ENCODE peak calls at places on chromosomes 16 and 17, in six cellular contexts. One of them, this sample, is unnamed.
A peak's percentile ranks its signal among the peaks of the same experiment; 100 is the strongest.

GRCh38 chr16:11129378-11129781 is 126.6 kb downstream of the SOCS1 start:
- DNase-seq in CD8-positive, alpha-beta T cell: no peak
- DNase-seq in Peyer's patch: no peak
- DNase-seq in iPS DF 6.9: no peak
- DNase-seq in pancreas: no peak
- DNase-seq in neuronal stem cell: no peak
- DNase-seq in this sample: no peak

GRCh38 chr17:5780476-5780875 is 196.2 kb upstream of the NLRP1 start:
- DNase-seq in CD8-positive, alpha-beta T cell: no peak
- DNase-seq in iPS DF 6.9: no peak
- DNase-seq in neuronal stem cell: no peak
- DNase-seq in Peyer's patch: no peak
- DNase-seq in pancreas: no peak
- DNase-seq in this sample: no peak

GRCh38 chr17:73311781-73312641 is at the start of gene CDC42EP4:
- DNase-seq in CD8-positive, alpha-beta T cell: peak; percentile 59
- DNase-seq in pancreas: peak; percentile 96
- DNase-seq in iPS DF 6.9: peak; percentile 68
- DNase-seq in neuronal stem cell: peak; percentile 90
- DNase-seq in Peyer's patch: peak; percentile 97
- DNase-seq in this sample: peak; percentile 84

GRCh38 chr16:1645914-1646525 is 32.1 kb upstream of the JPT2 start:
- DNase-seq in CD8-positive, alpha-beta T cell: no peak
- DNase-seq in Peyer's patch: no peak
- DNase-seq in pancreas: no peak
- DNase-seq in neuronal stem cell: no peak
- DNase-seq in iPS DF 6.9: no peak
- DNase-seq in this sample: peak; percentile 12

GRCh38 chr16:70391881-70392481 is 45.3 kb downstream of the DDX19A start:
- DNase-seq in pancreas: no peak
- DNase-seq in neuronal stem cell: no peak
- DNase-seq in CD8-positive, alpha-beta T cell: no peak
- DNase-seq in Peyer's patch: no peak
- DNase-seq in iPS DF 6.9: no peak
- DNase-seq in this sample: no peak

GRCh38 chr16:11250786-11251524 is 5.0 kb downstream of the SOCS1 start:
- DNase-seq in neuronal stem cell: no peak
- DNase-seq in pancreas: no peak
- DNase-seq in CD8-positive, alpha-beta T cell: no peak
- DNase-seq in Peyer's patch: no peak
- DNase-seq in iPS DF 6.9: no peak
- DNase-seq in this sample: no peak

GRCh38 chr16:88580371-88580770 is 10.2 kb downstream of the ZC3H18 start:
- DNase-seq in neuronal stem cell: no peak
- DNase-seq in Peyer's patch: no peak
- DNase-seq in CD8-positive, alpha-beta T cell: no peak
- DNase-seq in iPS DF 6.9: no peak
- DNase-seq in pancreas: no peak
- DNase-seq in this sample: no peak

GRCh38 chr17:9228408-9229159 is 207.3 kb downstream of the NTN1 start:
- DNase-seq in neuronal stem cell: no peak
- DNase-seq in pancreas: no peak
- DNase-seq in CD8-positive, alpha-beta T cell: no peak
- DNase-seq in Peyer's patch: no peak
- DNase-seq in iPS DF 6.9: no peak
- DNase-seq in this sample: no peak

GRCh38 chr16:78768723-78769122 is 669.3 kb downstream of the WWOX start:
- DNase-seq in pancreas: no peak
- DNase-seq in iPS DF 6.9: no peak
- DNase-seq in Peyer's patch: no peak
- DNase-seq in neuronal stem cell: no peak
- DNase-seq in CD8-positive, alpha-beta T cell: no peak
- DNase-seq in this sample: peak; percentile 22

GRCh38 chr17:53844476-53845107 is 21.9 kb downstream of the KIF2B start:
- DNase-seq in CD8-positive, alpha-beta T cell: no peak
- DNase-seq in neuronal stem cell: no peak
- DNase-seq in Peyer's patch: no peak
- DNase-seq in iPS DF 6.9: no peak
- DNase-seq in pancreas: no peak
- DNase-seq in this sample: no peak

GRCh38 chr16:12517310-12517694 is 286.4 kb downstream of the CPPED1 start:
- DNase-seq in Peyer's patch: no peak
- DNase-seq in pancreas: no peak
- DNase-seq in neuronal stem cell: no peak
- DNase-seq in CD8-positive, alpha-beta T cell: no peak
- DNase-seq in iPS DF 6.9: no peak
- DNase-seq in this sample: no peak

GRCh38 chr16:20348365-20349185 is 3.9 kb downstream of the UMOD start:
- DNase-seq in neuronal stem cell: no peak
- DNase-seq in Peyer's patch: no peak
- DNase-seq in CD8-positive, alpha-beta T cell: no peak
- DNase-seq in iPS DF 6.9: no peak
- DNase-seq in pancreas: peak; percentile 59
- DNase-seq in this sample: no peak

GRCh38 chr16:63326736-63327339 is 1290.6 kb upstream of the CDH8 start:
- DNase-seq in iPS DF 6.9: no peak
- DNase-seq in pancreas: no peak
- DNase-seq in Peyer's patch: no peak
- DNase-seq in neuronal stem cell: no peak
- DNase-seq in CD8-positive, alpha-beta T cell: no peak
- DNase-seq in this sample: no peak

GRCh38 chr17:29613371-29613837 is 9.3 kb downstream of the CORO6 start:
- DNase-seq in pancreas: peak; percentile 82
- DNase-seq in CD8-positive, alpha-beta T cell: peak; percentile 84
- DNase-seq in iPS DF 6.9: no peak
- DNase-seq in neuronal stem cell: peak; percentile 90
- DNase-seq in Peyer's patch: peak; percentile 97
- DNase-seq in this sample: peak; percentile 92

GRCh38 chr16:56048425-56049100 is 142.7 kb upstream of the GNAO1 start:
- DNase-seq in CD8-positive, alpha-beta T cell: no peak
- DNase-seq in iPS DF 6.9: no peak
- DNase-seq in Peyer's patch: no peak
- DNase-seq in pancreas: no peak
- DNase-seq in neuronal stem cell: no peak
- DNase-seq in this sample: no peak

GRCh38 chr17:40431231-40431602 is 12.0 kb upstream of the IGFBP4 start:
- DNase-seq in iPS DF 6.9: no peak
- DNase-seq in neuronal stem cell: no peak
- DNase-seq in pancreas: no peak
- DNase-seq in CD8-positive, alpha-beta T cell: no peak
- DNase-seq in Peyer's patch: peak; percentile 19
- DNase-seq in this sample: no peak

GRCh38 chr17:73138541-73139138 is 26.2 kb upstream of the SSTR2 start:
- DNase-seq in iPS DF 6.9: no peak
- DNase-seq in pancreas: no peak
- DNase-seq in CD8-positive, alpha-beta T cell: no peak
- DNase-seq in Peyer's patch: no peak
- DNase-seq in neuronal stem cell: no peak
- DNase-seq in this sample: no peak

GRCh38 chr16:11494029-11494428 is 92.7 kb downstream of the LITAF start:
- DNase-seq in Peyer's patch: no peak
- DNase-seq in neuronal stem cell: no peak
- DNase-seq in pancreas: no peak
- DNase-seq in iPS DF 6.9: no peak
- DNase-seq in CD8-positive, alpha-beta T cell: no peak
- DNase-seq in this sample: no peak

GRCh38 chr16:3480901-3481695 is 14.2 kb downstream of the C16orf90 start:
- DNase-seq in CD8-positive, alpha-beta T cell: no peak
- DNase-seq in pancreas: no peak
- DNase-seq in iPS DF 6.9: no peak
- DNase-seq in Peyer's patch: no peak
- DNase-seq in neuronal stem cell: no peak
- DNase-seq in this sample: no peak

GRCh38 chr17:41308251-41308917 is 725 bp downstream of the KRTAP16-1 start:
- DNase-seq in iPS DF 6.9: no peak
- DNase-seq in neuronal stem cell: no peak
- DNase-seq in CD8-positive, alpha-beta T cell: peak; percentile 76
- DNase-seq in Peyer's patch: peak; percentile 89
- DNase-seq in pancreas: no peak
- DNase-seq in this sample: peak; percentile 94

GRCh38 chr17:49822829-49823228 is 25.0 kb downstream of the TAC4 start:
- DNase-seq in Peyer's patch: peak; percentile 61
- DNase-seq in iPS DF 6.9: no peak
- DNase-seq in CD8-positive, alpha-beta T cell: no peak
- DNase-seq in pancreas: no peak
- DNase-seq in neuronal stem cell: no peak
- DNase-seq in this sample: no peak

GRCh38 chr16:55476625-55477533 is 2.1 kb upstream of the MMP2 start:
- DNase-seq in iPS DF 6.9: no peak
- DNase-seq in neuronal stem cell: no peak
- DNase-seq in pancreas: no peak
- DNase-seq in Peyer's patch: no peak
- DNase-seq in CD8-positive, alpha-beta T cell: no peak
- DNase-seq in this sample: no peak

GRCh38 chr16:75238132-75238852 is 13.1 kb downstream of the BCAR1 start:
- DNase-seq in CD8-positive, alpha-beta T cell: no peak
- DNase-seq in Peyer's patch: no peak
- DNase-seq in neuronal stem cell: no peak
- DNase-seq in pancreas: peak; percentile 61
- DNase-seq in iPS DF 6.9: no peak
- DNase-seq in this sample: no peak

GRCh38 chr17:42989726-42990652 is 8.2 kb upstream of the RPL27 start:
- DNase-seq in CD8-positive, alpha-beta T cell: no peak
- DNase-seq in neuronal stem cell: no peak
- DNase-seq in pancreas: no peak
- DNase-seq in iPS DF 6.9: no peak
- DNase-seq in Peyer's patch: no peak
- DNase-seq in this sample: no peak

GRCh38 chr17:8142158-8142886 is 9.9 kb downstream of the PER1 start:
- DNase-seq in pancreas: no peak
- DNase-seq in neuronal stem cell: no peak
- DNase-seq in CD8-positive, alpha-beta T cell: no peak
- DNase-seq in iPS DF 6.9: no peak
- DNase-seq in Peyer's patch: peak; percentile 47
- DNase-seq in this sample: no peak

GRCh38 chr16:35150805-35151312 is 1691.4 kb downstream of the TP53TG3F start:
- DNase-seq in iPS DF 6.9: no peak
- DNase-seq in neuronal stem cell: no peak
- DNase-seq in Peyer's patch: no peak
- DNase-seq in CD8-positive, alpha-beta T cell: no peak
- DNase-seq in pancreas: no peak
- DNase-seq in this sample: no peak

GRCh38 chr16:35148748-35149147 is 1689.3 kb downstream of the TP53TG3F start:
- DNase-seq in CD8-positive, alpha-beta T cell: no peak
- DNase-seq in pancreas: no peak
- DNase-seq in neuronal stem cell: no peak
- DNase-seq in iPS DF 6.9: no peak
- DNase-seq in Peyer's patch: no peak
- DNase-seq in this sample: no peak

GRCh38 chr16:35152067-35152627 is 1692.7 kb downstream of the TP53TG3F start:
- DNase-seq in CD8-positive, alpha-beta T cell: no peak
- DNase-seq in iPS DF 6.9: no peak
- DNase-seq in pancreas: no peak
- DNase-seq in neuronal stem cell: no peak
- DNase-seq in Peyer's patch: no peak
- DNase-seq in this sample: no peak

GRCh38 chr16:35147556-35148504 is 1688.4 kb downstream of the TP53TG3F start:
- DNase-seq in iPS DF 6.9: no peak
- DNase-seq in pancreas: no peak
- DNase-seq in Peyer's patch: no peak
- DNase-seq in neuronal stem cell: no peak
- DNase-seq in CD8-positive, alpha-beta T cell: no peak
- DNase-seq in this sample: no peak

GRCh38 chr16:35149550-35149949 is 1690.1 kb downstream of the TP53TG3F start:
- DNase-seq in CD8-positive, alpha-beta T cell: no peak
- DNase-seq in iPS DF 6.9: no peak
- DNase-seq in pancreas: no peak
- DNase-seq in neuronal stem cell: no peak
- DNase-seq in Peyer's patch: no peak
- DNase-seq in this sample: no peak
- H3K9me3 ChIP-seq in CD8-positive, alpha-beta T cell: no peaks in the 10 kb centered on the region
- H3K9me3 ChIP-seq in iPS DF 6.9: peaks cover 29% of the 10 kb centered on the region
- H3K9me3 ChIP-seq in pancreas: no peaks in the 10 kb centered on the region
- H3K9me3 ChIP-seq in neuronal stem cell: no peaks in the 10 kb centered on the region
- H3K9me3 ChIP-seq in Peyer's patch: peaks cover 12% of the 10 kb centered on the region
- H3K9me3 ChIP-seq in this sample: no peaks in the 10 kb centered on the region

DNA sequence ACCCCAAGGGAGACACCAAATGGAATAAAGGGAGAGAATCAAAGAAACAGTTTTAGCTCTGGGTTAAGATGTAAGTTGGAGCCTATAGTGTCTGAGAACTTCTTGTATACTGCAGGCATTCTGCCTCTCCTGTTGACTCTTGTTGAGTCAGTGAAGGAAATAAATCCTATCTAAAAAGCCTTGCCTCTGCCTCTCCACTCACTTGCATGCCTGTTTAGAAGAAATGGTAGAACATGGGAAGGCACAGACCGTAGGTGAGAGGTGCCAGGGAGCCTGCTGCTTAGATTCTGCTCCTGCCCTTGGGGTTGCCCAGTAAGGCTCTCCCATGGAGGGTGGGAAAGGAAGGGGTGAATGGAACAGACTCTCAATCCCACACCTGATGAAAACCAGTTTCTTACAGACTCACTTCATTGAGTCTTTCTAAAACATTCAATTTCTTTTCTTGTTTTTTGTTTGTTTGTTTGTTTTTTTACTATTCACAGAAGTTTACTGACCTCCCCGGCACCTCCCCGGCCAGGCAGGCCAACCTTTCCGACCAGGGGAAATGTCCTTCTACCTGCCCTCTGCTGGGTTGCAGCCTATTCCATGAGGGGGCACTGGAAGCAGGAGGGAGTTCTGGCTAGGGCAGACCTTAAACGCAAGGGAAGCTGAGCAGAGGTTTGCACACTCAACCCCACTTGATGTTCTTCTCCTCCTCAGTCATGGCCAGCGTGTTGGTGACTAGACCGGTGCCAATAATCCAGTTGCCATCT is 211.7 kb upstream of the WSB1 start:
- DNase-seq in Peyer's patch: no peak
- DNase-seq in iPS DF 6.9: no peak
- DNase-seq in pancreas: no peak
- DNase-seq in CD8-positive, alpha-beta T cell: no peak
- DNase-seq in neuronal stem cell: no peak
- DNase-seq in this sample: no peak
- H3K9me3 ChIP-seq in Peyer's patch: no peaks in the 10 kb centered on the region
- H3K9me3 ChIP-seq in iPS DF 6.9: peaks cover 4% of the 10 kb centered on the region
- H3K9me3 ChIP-seq in pancreas: no peaks in the 10 kb centered on the region
- H3K9me3 ChIP-seq in CD8-positive, alpha-beta T cell: no peaks in the 10 kb centered on the region
- H3K9me3 ChIP-seq in neuronal stem cell: no peaks in the 10 kb centered on the region
- H3K9me3 ChIP-seq in this sample: no peaks in the 10 kb centered on the region

DNA sequence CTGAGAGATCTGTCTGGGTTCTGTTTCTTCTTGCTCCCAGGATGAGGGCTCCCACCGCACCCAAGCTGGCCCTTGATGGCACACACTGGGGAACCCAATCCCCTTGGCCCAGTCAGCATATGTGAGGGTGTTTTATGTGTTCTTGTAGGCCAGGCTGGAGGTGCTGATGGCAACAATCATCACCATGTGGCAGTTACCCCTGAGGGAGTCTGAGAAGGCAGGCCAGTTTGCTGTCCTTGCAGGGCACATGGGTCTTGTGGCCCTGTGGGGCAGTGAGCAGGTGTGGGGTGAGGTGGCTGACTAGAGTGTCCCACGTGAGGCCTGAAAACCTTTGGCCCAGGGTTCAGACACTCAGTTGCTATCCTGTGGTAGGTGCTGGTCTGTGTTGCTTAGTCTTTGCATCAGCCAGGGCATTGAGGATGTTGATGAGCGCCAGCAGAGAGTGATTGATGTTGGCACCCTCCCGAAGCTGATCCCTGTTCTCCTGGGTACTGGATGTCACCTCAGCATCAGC is 2183.0 kb downstream of the TP53TG3F start:
- DNase-seq in pancreas: no peak
- DNase-seq in Peyer's patch: no peak
- DNase-seq in neuronal stem cell: no peak
- DNase-seq in iPS DF 6.9: no peak
- DNase-seq in CD8-positive, alpha-beta T cell: no peak
- DNase-seq in this sample: no peak
- H3K9me3 ChIP-seq in pancreas: no peaks in the 10 kb centered on the region
- H3K9me3 ChIP-seq in Peyer's patch: peaks cover 4% of the 10 kb centered on the region
- H3K9me3 ChIP-seq in neuronal stem cell: no peaks in the 10 kb centered on the region
- H3K9me3 ChIP-seq in iPS DF 6.9: peaks cover 33% of the 10 kb centered on the region
- H3K9me3 ChIP-seq in CD8-positive, alpha-beta T cell: no peaks in the 10 kb centered on the region
- H3K9me3 ChIP-seq in this sample: peaks cover 17% of the 10 kb centered on the region

GRCh38 chr16:35732046-35732810 is 2272.8 kb downstream of the TP53TG3F start:
- DNase-seq in iPS DF 6.9: no peak
- DNase-seq in neuronal stem cell: no peak
- DNase-seq in CD8-positive, alpha-beta T cell: no peak
- DNase-seq in pancreas: no peak
- DNase-seq in Peyer's patch: no peak
- DNase-seq in this sample: no peak
- H3K9me3 ChIP-seq in iPS DF 6.9: peaks cover 9% of the 10 kb centered on the region
- H3K9me3 ChIP-seq in neuronal stem cell: no peaks in the 10 kb centered on the region
- H3K9me3 ChIP-seq in CD8-positive, alpha-beta T cell: no peaks in the 10 kb centered on the region
- H3K9me3 ChIP-seq in pancreas: no peaks in the 10 kb centered on the region
- H3K9me3 ChIP-seq in Peyer's patch: peaks cover 6% of the 10 kb centered on the region
- H3K9me3 ChIP-seq in this sample: no peaks in the 10 kb centered on the region

This sample was measured in CD4-positive, alpha-beta memory T cell.